ENCODE peak calls at places on chromosome 6, in four cellular contexts. V, T, G and I are unnamed samples.

GRCh38 chr6:16514249-16514648 is 247.0 kb downstream of the ATXN1 start:
- DNase-seq in V (peak; percentile 81), T (peak; percentile 65), G (no peak), I (no peak)

GRCh38 chr6:109237082-109237985 is 142.0 kb downstream of the CEP57L1 start:
- DNase-seq in V (peak; percentile 10), T (no peak), G (no peak), I (no peak)

GRCh38 chr6:143536461-143536865 is 24.9 kb upstream of the FUCA2 start:
- DNase-seq in V (peak; percentile 32), T (no peak), G (peak; percentile 27), I (peak; percentile 20)

GRCh38 chr6:138107752-138108592 is 753 bp upstream of the PERP start:
- DNase-seq in V (no peak), T (no peak), G (peak; percentile 21), I (peak; percentile 55)

GRCh38 chr6:68633654-68634502 is 1.2 kb upstream of the ADGRB3 start:
- DNase-seq in V (no peak), T (no peak), G (no peak), I (peak; percentile 15)

GRCh38 chr6:32845381-32845884 is 1.6 kb upstream of the PSMB8 start:
- DNase-seq in V (no peak), T (peak; percentile 2), G (no peak), I (no peak)

GRCh38 chr6:89977808-89978748 is 83.8 kb downstream of the GJA10 start:
- DNase-seq in V (peak; percentile 49), T (peak; percentile 5), G (no peak), I (no peak)

GRCh38 chr6:78701407-78701806 is 165.9 kb upstream of the IRAK1BP1 start:
- DNase-seq in V (peak; percentile 57), T (no peak), G (no peak), I (no peak)

GRCh38 chr6:56840467-56841371 is 114.2 kb upstream of the BEND6 start:
- DNase-seq in V (peak; percentile 75), T (no peak), G (no peak), I (peak; percentile 19)

GRCh38 chr6:107144014-107144413 is 28.7 kb upstream of the BEND3 start:
- DNase-seq in V (peak; percentile 4), T (no peak), G (no peak), I (no peak)

GRCh38 chr6:143258945-143259344 is 191.6 kb downstream of the ADAT2 start:
- DNase-seq in V (no peak), T (no peak), G (no peak), I (no peak)

GRCh38 chr6:86858970-86859369 is 78.4 kb upstream of the HTR1E start:
- DNase-seq in V (no peak), T (no peak), G (no peak), I (no peak)

GRCh38 chr6:134178230-134179044 is 126.0 kb upstream of the SLC2A12 start:
- DNase-seq in V (peak; percentile 98), T (peak; percentile 86), G (peak; percentile 83), I (peak; percentile 80)

GRCh38 chr6:134902074-134902861 is 47.6 kb downstream of the ALDH8A1 start:
- DNase-seq in V (no peak), T (no peak), G (no peak), I (no peak)

GRCh38 chr6:33689148-33689494 is 22.4 kb downstream of the UQCC2 start:
- DNase-seq in V (no peak), T (no peak), G (no peak), I (no peak)

GRCh38 chr6:157964139-157964538 is 17.5 kb upstream of the SYNJ2 start:
- DNase-seq in V (peak; percentile 68), T (no peak), G (no peak), I (no peak)

GRCh38 chr6:139028242-139028657 is 295 bp upstream of the ABRACL start:
- DNase-seq in V (no peak), T (no peak), G (no peak), I (no peak)

GRCh38 chr6:33316603-33317417 is 734 bp downstream of the ZBTB22 start:
- DNase-seq in V (no peak), T (no peak), G (no peak), I (no peak)

GRCh38 chr6:149683256-149683860 is 34.5 kb downstream of the LATS1 start:
- DNase-seq in V (peak; percentile 26), T (no peak), G (no peak), I (no peak)

GRCh38 chr6:142009647-142010046 is 123.1 kb upstream of the GJE1 start:
- DNase-seq in V (peak; percentile 93), T (no peak), G (no peak), I (no peak)

GRCh38 chr6:36131517-36132220 is 1.4 kb downstream of the MAPK13 start:
- DNase-seq in V (peak; percentile 78), T (no peak), G (peak; percentile 24), I (no peak)

GRCh38 chr6:118968416-118968815 is 33.5 kb upstream of the MCM9 start:
- DNase-seq in V (peak; percentile 7), T (peak; percentile 55), G (no peak), I (no peak)

GRCh38 chr6:158338311-158339112 is 26.2 kb downstream of the TULP4 start:
- DNase-seq in V (no peak), T (no peak), G (no peak), I (peak; percentile 60)

GRCh38 chr6:24431045-24431451 is 28.3 kb downstream of the MRS2 start:
- DNase-seq in V (peak; percentile 52), T (peak; percentile 39), G (no peak), I (peak; percentile 31)

GRCh38 chr6:135642912-135643311 is 145.4 kb upstream of the AHI1 start:
- DNase-seq in V (no peak), T (no peak), G (no peak), I (no peak)

GRCh38 chr6:28384143-28384533 is 15.4 kb downstream of the ZSCAN12 start:
- DNase-seq in V (no peak), T (no peak), G (no peak), I (no peak)

GRCh38 chr6:9236443-9236842 is 801.1 kb upstream of the SLC35B3 start:
- DNase-seq in V (no peak), T (no peak), G (no peak), I (no peak)

GRCh38 chr6:118468682-118469465 is 79.2 kb upstream of the PLN start:
- DNase-seq in V (peak; percentile 70), T (no peak), G (no peak), I (peak; percentile 6)

GRCh38 chr6:102216232-102216631 is 822.7 kb downstream of the GRIK2 start:
- DNase-seq in V (no peak), T (no peak), G (no peak), I (no peak)

GRCh38 chr6:13561624-13562267 is 12.7 kb upstream of the SIRT5 start:
- DNase-seq in V (no peak), T (no peak), G (peak; percentile 54), I (no peak)

GRCh38 chr6:13613029-13613594 is 2.0 kb upstream of the NOL7 start:
- DNase-seq in V (no peak), T (no peak), G (no peak), I (no peak)

GRCh38 chr6:36269834-36270705 is at the start of gene PNPLA1:
- DNase-seq in V (no peak), T (no peak), G (no peak), I (no peak)

GRCh38 chr6:144379356-144379755 is 94.2 kb downstream of the UTRN start:
- DNase-seq in V (peak; percentile 67), T (no peak), G (no peak), I (no peak)

GRCh38 chr6:26411751-26412150 is 9.7 kb downstream of the BTN3A1 start:
- DNase-seq in V (no peak), T (no peak), G (no peak), I (no peak)

GRCh38 chr6:105503641-105504040 is 100.8 kb upstream of the PREP start:
- DNase-seq in V (no peak), T (no peak), G (no peak), I (no peak)

GRCh38 chr6:163565140-163565539 is 150.6 kb downstream of the QKI start:
- DNase-seq in V (peak; percentile 37), T (no peak), G (no peak), I (no peak)